ENCODE peak calls at places on chromosomes 2 and 18, in six cellular contexts. P is NCI-H2029; K is skeletal muscle cell; C is lung microvascular endothelial cell; T is stimulated activated CD4-positive, alpha-beta T cell treated with anti-CD3 and anti-CD28 coated beads, Interleukin-1b, Interleukin-23, amount 100 ng/mL, for 24 hours; X is NAMALWA. E is an unnamed sample.

GRCh38 chr2:225993430-225993829 is 593.9 kb downstream of the NYAP2 start:
- DNase-seq in T (no peak), X (no peak), K (no peak), C (peak), P (no peak), E (no peak)

GRCh38 chr2:202818321-202818720 is 53.2 kb downstream of the ICA1L start:
- DNase-seq in X (no peak), C (no peak), T (no peak), K (no peak), P (no peak), E (no peak)

GRCh38 chr2:135703300-135703699 is 38.4 kb upstream of the UBXN4 start:
- DNase-seq in P (no peak), X (no peak), C (no peak), T (no peak), K (no peak), E (no peak)

GRCh38 chr2:46299365-46300263 is 2.4 kb downstream of the EPAS1 start:
- DNase-seq in C (peak), X (no peak), P (peak), K (peak), T (no peak), E (no peak)

GRCh38 chr18:10715791-10716190 is 190.0 kb downstream of the NAPG start:
- DNase-seq in C (no peak), P (peak), X (no peak), K (no peak), T (no peak), E (no peak)

GRCh38 chr18:41829648-41830516 is 125.2 kb upstream of the PIK3C3 start:
- DNase-seq in T (no peak), C (no peak), X (no peak), P (no peak), K (no peak), E (no peak)

GRCh38 chr2:163953390-163953907 is 217.6 kb upstream of the FIGN start:
- DNase-seq in K (no peak), C (no peak), T (no peak), P (no peak), X (no peak), E (no peak)

GRCh38 chr2:26982102-26982742 is 11.8 kb downstream of the MAPRE3 start:
- DNase-seq in T (no peak), K (no peak), P (peak), X (peak), C (peak), E (no peak)

GRCh38 chr2:73984203-73984921 is at the start of gene TET3:
- DNase-seq in C (peak), X (peak), T (no peak), P (no peak), K (no peak), E (peak)

E was measured in CD8-positive, alpha-beta memory T cell.